ENCODE peak calls at places on chromosomes 2 and 18, in five cellular contexts. O is HCT116, X is K562, Z is H1, L is SK-N-SH. Q is an unnamed sample.

GRCh38 chr2:223459328-223459939 is 142.7 kb downstream of the SCG2 start:
- DNase-seq in X (peak), Z (no peak), L (peak), O (peak), Q (peak)

GRCh38 chr2:112679484-112679883 is 33.7 kb downstream of the SLC20A1 start:
- DNase-seq in O (no peak), Z (no peak), L (no peak), X (no peak), Q (no peak)

GRCh38 chr18:58871514-58872490 is 7.1 kb downstream of the ZNF532 start:
- DNase-seq in Z (no peak), L (no peak), X (no peak), O (no peak), Q (no peak)

GRCh38 chr2:44086639-44087036 is 82.0 kb upstream of the PPM1B start:
- DNase-seq in O (no peak), L (no peak), X (no peak), Z (peak), Q (no peak)

GRCh38 chr2:70094978-70095832 is 7.9 kb downstream of the PCBP1 start:
- DNase-seq in Z (no peak), L (no peak), O (no peak), X (no peak), Q (no peak)

GRCh38 chr2:63344575-63345284 is 243.5 kb downstream of the WDPCP start:
- DNase-seq in X (no peak), O (no peak), L (no peak), Z (no peak), Q (no peak)

GRCh38 chr18:22778996-22779395 is 154.1 kb upstream of the RBBP8 start:
- DNase-seq in L (peak), O (no peak), X (no peak), Z (no peak), Q (no peak)

GRCh38 chr2:17792515-17792914 is 23.7 kb upstream of the MSGN1 start:
- DNase-seq in X (no peak), Z (no peak), L (no peak), O (no peak), Q (no peak)

GRCh38 chr18:13910986-13911385 is 4.3 kb downstream of the MC2R start:
- DNase-seq in O (no peak), L (no peak), Z (peak), X (no peak), Q (no peak)

GRCh38 chr18:9810216-9810804 is 75.5 kb upstream of the TXNDC2 start:
- DNase-seq in X (no peak), Z (no peak), L (no peak), O (no peak), Q (no peak)

DNA sequence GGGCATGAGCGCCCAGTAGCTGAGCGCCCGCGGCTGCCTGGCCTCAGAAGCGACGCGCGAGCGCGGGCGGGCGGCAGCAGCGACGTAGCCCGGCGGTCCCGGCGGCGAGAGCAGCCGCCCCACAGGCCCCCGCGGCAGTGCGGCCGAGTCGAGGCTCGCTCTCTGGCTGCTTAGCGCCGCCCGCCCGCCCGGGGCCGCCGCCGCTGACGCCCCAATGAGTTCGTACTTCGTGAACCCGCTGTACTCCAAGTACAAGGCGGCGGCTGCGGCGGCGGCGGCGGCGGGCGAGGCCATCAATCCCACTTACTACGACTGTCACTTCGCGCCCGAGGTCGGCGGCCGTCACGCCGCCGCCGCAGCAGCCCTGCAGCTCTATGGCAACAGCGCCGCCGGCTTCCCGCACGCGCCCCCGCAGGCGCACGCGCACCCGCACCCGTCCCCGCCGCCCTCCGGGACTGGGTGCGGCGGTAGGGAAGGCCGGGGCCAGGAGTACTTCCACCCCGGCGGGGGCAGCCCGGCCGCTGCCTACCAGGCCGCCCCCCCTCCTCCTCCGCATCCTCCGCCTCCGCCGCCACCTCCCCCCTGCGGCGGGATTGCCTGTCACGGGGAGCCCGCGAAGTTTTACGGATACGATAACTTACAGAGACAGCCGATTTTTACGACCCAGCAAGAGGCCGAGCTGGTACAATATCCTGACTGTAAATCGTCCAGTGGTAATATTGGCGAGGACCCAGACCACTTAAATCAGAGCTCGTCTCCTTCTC is 830 bp downstream of the HOXD8 start:
- DNase-seq in L (peak), O (no peak), Z (peak), X (peak), Q (no peak)
- TF ChIP-seq JUND in L (no peak), O (no peak), Z (no peak), X (no peak), Q (no peak)

DNA sequence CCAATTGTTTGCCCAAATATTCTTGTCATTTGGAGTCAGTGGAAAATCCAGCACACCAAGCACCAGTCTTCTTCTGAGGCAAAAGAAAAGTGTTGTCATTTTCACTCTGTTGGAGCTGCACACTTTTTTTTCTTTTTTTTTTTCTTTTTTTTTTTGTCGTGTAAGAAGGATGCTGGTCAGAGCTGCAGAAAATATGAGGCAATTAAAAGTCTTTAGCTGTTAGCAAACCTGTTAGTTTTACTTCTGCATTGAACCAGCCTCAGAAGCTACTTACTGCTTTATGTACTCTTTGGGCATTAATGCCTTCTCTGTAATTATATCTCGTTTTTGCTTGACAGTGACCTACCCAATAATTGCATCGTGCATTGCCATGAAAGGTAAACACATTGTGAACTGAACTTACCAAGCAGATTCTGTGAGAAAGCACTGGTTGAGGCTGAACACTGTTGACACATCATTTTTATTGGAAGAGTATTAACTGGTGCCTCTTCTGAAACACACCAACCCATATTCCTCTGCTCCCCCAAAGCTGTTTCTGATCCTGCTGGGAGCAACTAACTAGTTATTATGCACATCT is 165.4 kb downstream of the CAPN13 start:
- DNase-seq in O (no peak), Z (no peak), L (no peak), X (no peak), Q (no peak)
- TF ChIP-seq JUND in O (no peak), Z (no peak), L (no peak), X (no peak), Q (no peak)

GRCh38 chr2:240499309-240500301 is 58.2 kb downstream of the ANKMY1 start:
- DNase-seq in Z (no peak), L (peak), X (no peak), O (no peak), Q (no peak)
- TF ChIP-seq JUND in Z (no peak), L (no peak), X (no peak), O (no peak), Q (no peak)

GRCh38 chr18:68172842-68173549 is 541.9 kb downstream of the TMX3 start:
- DNase-seq in X (no peak), L (no peak), O (no peak), Z (peak), Q (peak)
- TF ChIP-seq JUND in X (no peak), L (no peak), O (no peak), Z (no peak), Q (no peak)

DNA sequence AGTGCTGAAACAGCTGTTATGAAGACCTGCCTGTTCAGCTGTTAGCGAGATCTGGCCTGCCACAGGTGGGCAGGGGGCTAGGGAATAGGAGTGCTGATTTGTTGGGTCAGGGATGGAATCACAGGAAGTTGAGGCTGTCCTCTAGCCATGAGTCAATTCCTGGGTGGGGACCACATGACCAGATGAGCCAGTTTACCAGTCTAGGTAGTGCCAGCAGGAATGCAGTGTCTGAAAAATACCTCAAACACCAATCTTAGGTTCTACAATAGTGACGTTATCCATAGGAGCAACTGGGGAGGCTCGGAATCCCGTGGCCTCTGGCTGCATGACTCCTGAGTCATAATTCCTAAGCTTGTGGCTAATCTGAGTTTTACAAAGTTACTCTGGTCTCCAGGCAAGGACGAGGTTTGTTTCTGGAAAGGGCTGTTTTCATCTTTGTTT is 44.9 kb downstream of the DYSF start:
- DNase-seq in Z (no peak), X (no peak), L (no peak), O (peak), Q (no peak)
- TF ChIP-seq JUND in Z (no peak), X (no peak), L (peak), O (peak), Q (no peak)

DNA sequence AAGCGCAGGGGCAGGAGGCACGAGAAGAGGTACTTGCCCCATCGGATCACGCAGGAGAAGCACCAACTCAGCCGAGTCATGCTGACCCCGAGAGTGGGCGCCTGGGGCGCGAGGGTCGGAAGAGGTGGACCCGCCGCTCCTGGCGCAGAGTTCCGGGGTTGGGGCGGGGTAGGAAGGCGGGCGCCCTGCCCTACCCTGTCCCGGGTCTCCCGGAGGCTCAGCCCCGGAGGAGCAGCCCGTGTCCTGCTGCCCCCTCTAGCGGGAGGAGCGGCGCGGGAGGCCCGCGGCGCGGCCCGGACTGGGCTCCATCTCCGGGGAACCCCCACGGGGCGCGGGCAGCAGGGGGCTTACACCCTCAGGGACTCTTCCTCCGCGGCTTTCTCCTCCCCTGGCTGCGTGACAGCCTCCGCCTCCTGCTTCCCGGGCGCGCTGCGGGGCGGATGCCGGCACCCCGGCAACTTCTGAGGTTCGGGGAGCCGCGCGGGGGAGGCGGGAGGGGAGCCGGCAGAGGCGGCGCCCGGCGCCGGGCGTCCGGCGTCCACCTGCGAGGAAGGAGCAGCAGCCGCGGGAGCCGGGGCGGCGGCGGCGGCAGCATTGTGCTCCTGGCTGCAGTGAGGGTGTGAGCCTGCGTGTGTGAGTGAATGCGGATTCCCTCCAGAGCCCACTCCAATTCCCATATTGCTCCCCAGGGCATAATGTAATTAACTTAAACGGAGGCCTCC is 7.5 kb upstream of the TNS1 start:
- DNase-seq in O (no peak), Z (peak), L (peak), X (peak), Q (peak)
- TF ChIP-seq JUND in O (no peak), Z (no peak), L (no peak), X (no peak), Q (no peak)

DNA sequence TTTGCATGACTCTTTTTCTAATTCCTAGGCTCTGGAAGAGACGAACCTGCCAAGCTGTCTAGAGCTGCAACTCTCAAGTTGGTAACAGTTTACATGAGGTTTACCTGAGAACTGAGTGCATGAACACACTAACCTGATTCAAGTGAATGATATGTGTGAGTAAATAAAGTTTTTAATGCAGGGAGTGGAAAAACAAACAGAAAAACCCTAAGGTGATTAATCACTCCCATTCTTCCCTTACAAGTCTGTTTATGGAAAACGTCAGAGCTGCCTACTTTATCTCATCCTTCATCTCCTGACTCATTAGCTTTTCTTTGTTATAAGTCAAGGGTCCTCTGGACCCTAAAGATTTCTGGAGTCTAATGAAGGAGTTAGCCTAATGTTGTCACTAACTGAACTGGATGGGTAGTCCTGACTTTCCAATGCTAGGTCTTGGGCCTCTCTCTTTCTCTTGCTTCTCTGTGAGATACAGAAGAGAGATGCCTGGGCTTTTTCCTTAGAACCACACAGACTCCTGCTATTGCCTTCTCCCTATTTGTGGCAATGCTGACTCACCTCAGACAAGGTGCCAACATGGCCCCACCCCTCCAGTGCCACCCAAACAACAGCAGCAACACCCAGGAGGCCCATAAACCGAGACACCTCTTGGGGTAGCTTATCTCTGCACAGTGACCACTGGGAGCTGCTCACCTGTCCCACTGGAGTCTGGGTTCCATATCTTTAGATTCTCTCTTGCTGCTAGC is 952.4 kb downstream of the EPHA4 start:
- DNase-seq in X (no peak), Z (no peak), L (no peak), O (peak), Q (peak)
- TF ChIP-seq JUND in X (no peak), Z (no peak), L (no peak), O (peak), Q (peak)

GRCh38 chr2:152716805-152717241 is 438 bp downstream of the PRPF40A start:
- DNase-seq in O (no peak), L (peak), Z (peak), X (peak), Q (no peak)
- TF ChIP-seq JUND in O (no peak), L (no peak), Z (no peak), X (no peak), Q (no peak)